ENCODE peak calls at places on chromosomes 13 and 19, in nine cellular contexts. O is NCI-H1436; Y is pancreas; L is fibroblast of the conjunctiva; A is lung; G is A172; Q is HS-5; R is GM23338; B is stimulated activated naive CD8-positive, alpha-beta T cell treated with anti-CD3 and anti-CD28 coated beads, Interleukin-15, amount 100 ng/mL, for 72 hours. T is an unnamed sample.

GRCh38 chr19:12035220-12036172 is at the start of gene ZNF433:
- DNase-seq in A (peak; percentile 97), G (peak; percentile 78), O (no peak), L (peak; percentile 55), R (peak; percentile 100), Q (peak; percentile 74), B (peak; percentile 57), Y (peak; percentile 98), T (peak; percentile 95)

GRCh38 chr13:35349673-35350278 is 126.7 kb downstream of the MAB21L1 start:
- DNase-seq in Y (no peak), R (no peak), L (no peak), G (peak; percentile 46), Q (peak; percentile 1), A (no peak), B (no peak), O (no peak), T (no peak)

GRCh38 chr13:105969761-105970160 is 565.7 kb downstream of the EFNB2 start:
- DNase-seq in Q (no peak), R (no peak), Y (no peak), A (no peak), L (no peak), G (peak; percentile 58), B (no peak), O (no peak), T (no peak)

GRCh38 chr19:46860846-46861690 is at the start of gene ARHGAP35:
- DNase-seq in A (no peak), B (peak; percentile 13), R (peak; percentile 75), L (no peak), Y (peak; percentile 36), O (peak; percentile 87), G (no peak), Q (no peak), T (peak; percentile 80)

GRCh38 chr13:85148009-85148408 is 651.2 kb downstream of the SLITRK6 start:
- DNase-seq in R (peak; percentile 24), G (peak; percentile 13), Q (no peak), B (no peak), O (no peak), A (no peak), L (no peak), Y (no peak), T (no peak)

GRCh38 chr19:30361107-30361447 is 11.1 kb upstream of the ZNF536 start:
- DNase-seq in B (no peak), A (no peak), O (no peak), L (no peak), R (no peak), Y (no peak), Q (no peak), G (no peak), T (no peak)

GRCh38 chr13:114010401-114011101 is 36.7 kb upstream of the C13orf46 start:
- DNase-seq in Q (no peak), R (no peak), O (no peak), L (no peak), B (no peak), G (no peak), Y (no peak), A (no peak), T (no peak)

GRCh38 chr13:43805071-43805468 is 18.3 kb upstream of the ENOX1 start:
- DNase-seq in O (no peak), Y (no peak), G (peak; percentile 93), R (peak; percentile 9), Q (peak; percentile 72), A (no peak), B (no peak), L (peak; percentile 86), T (no peak)

GRCh38 chr19:6802336-6803035 is 30.0 kb downstream of the VAV1 start:
- DNase-seq in A (peak; percentile 53), Q (no peak), O (no peak), L (no peak), R (peak; percentile 32), B (peak; percentile 65), G (peak; percentile 38), Y (no peak), T (peak; percentile 73)

GRCh38 chr13:50893211-50893852 is 16.3 kb upstream of the RNASEH2B start:
- DNase-seq in G (no peak), L (no peak), Y (no peak), B (no peak), O (no peak), Q (no peak), A (no peak), R (peak; percentile 46), T (no peak)

GRCh38 chr13:75762066-75762937 is 126.2 kb downstream of the LMO7 start:
- DNase-seq in Y (no peak), O (no peak), A (peak; percentile 56), Q (no peak), B (peak; percentile 36), R (no peak), G (no peak), L (no peak), T (no peak)

GRCh38 chr13:99922631-99923404 is 48.7 kb downstream of the ZIC5 start:
- DNase-seq in A (no peak), O (no peak), B (no peak), Q (no peak), G (no peak), Y (no peak), L (no peak), R (no peak), T (peak; percentile 83)

GRCh38 chr19:33275559-33275932 is 26.8 kb downstream of the CEBPA start:
- DNase-seq in O (no peak), Y (no peak), B (no peak), G (no peak), A (no peak), Q (no peak), R (no peak), L (no peak), T (no peak)

GRCh38 chr19:31253816-31254551 is 95.3 kb downstream of the TSHZ3 start:
- DNase-seq in B (no peak), L (no peak), G (peak; percentile 58), A (no peak), Y (no peak), O (no peak), R (no peak), Q (no peak), T (no peak)

GRCh38 chr13:94323746-94324408 is 155.6 kb downstream of the DCT start:
- DNase-seq in A (no peak), R (peak; percentile 19), O (no peak), G (no peak), B (no peak), L (no peak), Y (no peak), Q (no peak), T (no peak)

GRCh38 chr13:99969934-99970760 is 1.4 kb downstream of the ZIC5 start:
- DNase-seq in L (no peak), G (peak; percentile 53), Y (no peak), B (no peak), R (peak; percentile 84), Q (no peak), O (peak; percentile 32), A (no peak), T (no peak)

GRCh38 chr13:35699181-35699580 is 222.7 kb upstream of the MAB21L1 start:
- DNase-seq in A (no peak), R (no peak), B (no peak), Y (no peak), G (no peak), Q (peak; percentile 47), L (no peak), O (no peak), T (no peak)

GRCh38 chr19:39127812-39128510 is 2.4 kb downstream of the PAK4 start:
- DNase-seq in G (no peak), Q (no peak), B (no peak), Y (peak; percentile 85), O (no peak), R (no peak), L (no peak), A (no peak), T (peak; percentile 45)

GRCh38 chr13:27007166-27007565 is 164.4 kb downstream of the USP12 start:
- DNase-seq in R (peak; percentile 33), A (no peak), B (no peak), Y (no peak), Q (no peak), G (no peak), L (no peak), O (no peak), T (no peak)

GRCh38 chr19:39133431-39134270 is 8.1 kb downstream of the PAK4 start:
- DNase-seq in A (peak; percentile 56), L (no peak), O (no peak), R (peak; percentile 48), Y (peak; percentile 56), G (no peak), B (no peak), Q (no peak), T (peak; percentile 54)

GRCh38 chr13:87777395-87777794 is 106.2 kb downstream of the SLITRK5 start:
- DNase-seq in O (no peak), L (no peak), B (no peak), A (no peak), R (peak; percentile 34), Q (no peak), G (peak; percentile 41), Y (no peak), T (no peak)

GRCh38 chr13:40667622-40667978 is 1.2 kb upstream of the FOXO1 start:
- DNase-seq in Y (peak; percentile 15), G (no peak), B (no peak), A (no peak), L (no peak), R (peak; percentile 85), Q (no peak), O (no peak), T (peak; percentile 48)

GRCh38 chr13:113835461-113836274 is 28.2 kb downstream of the GAS6 start:
- DNase-seq in G (peak; percentile 61), Q (no peak), B (no peak), R (no peak), A (no peak), O (no peak), L (peak; percentile 70), Y (no peak), T (no peak)

GRCh38 chr19:18596752-18597157 is 8.2 kb downstream of the REX1BD start:
- DNase-seq in A (peak; percentile 46), R (peak; percentile 87), O (no peak), G (peak; percentile 46), Y (peak; percentile 56), B (no peak), Q (no peak), L (no peak), T (peak; percentile 62)

GRCh38 chr13:65159803-65160202 is 2070.3 kb downstream of the PCDH9 start:
- DNase-seq in L (no peak), G (no peak), O (no peak), R (no peak), Y (no peak), A (no peak), Q (no peak), B (no peak), T (no peak)

GRCh38 chr13:30119476-30119875 is 187.9 kb downstream of the KATNAL1 start:
- DNase-seq in Y (no peak), Q (no peak), O (no peak), L (no peak), B (peak; percentile 24), R (no peak), A (no peak), G (peak; percentile 39), T (peak; percentile 35)

GRCh38 chr13:106337096-106337495 is 198.4 kb downstream of the EFNB2 start:
- DNase-seq in R (no peak), Y (no peak), G (no peak), O (no peak), A (no peak), B (no peak), Q (no peak), L (no peak), T (no peak)

GRCh38 chr19:33373701-33374405 is at the start of gene CEBPG:
- DNase-seq in G (no peak), L (peak; percentile 55), O (peak; percentile 52), R (peak; percentile 63), Y (peak; percentile 59), A (peak; percentile 57), B (peak; percentile 83), Q (no peak), T (peak; percentile 71)

GRCh38 chr13:39023761-39024160 is 14.1 kb downstream of the PROSER1 start:
- DNase-seq in L (no peak), Y (no peak), R (no peak), Q (no peak), G (no peak), O (no peak), B (no peak), A (peak; percentile 34), T (peak; percentile 29)

GRCh38 chr13:28347456-28348371 is 147.2 kb downstream of the FLT1 start:
- DNase-seq in G (peak; percentile 22), R (no peak), L (no peak), Q (no peak), O (no peak), A (no peak), B (no peak), Y (no peak), T (no peak)

GRCh38 chr19:5166262-5166661 is 174.3 kb downstream of the PTPRS start:
- DNase-seq in B (no peak), G (peak; percentile 70), Y (no peak), Q (no peak), A (no peak), R (no peak), O (no peak), L (no peak), T (no peak)